ENCODE peak calls at places on chromosome X, in four cellular contexts. G is HEK293T, B is GM12878, T is HepG2. O is an unnamed sample.

GRCh38 chrX:65607070-65607742 is 60.2 kb upstream of the MSN start:
- DNase-seq in G (no peak), B (no peak), T (no peak), O (no peak)

GRCh38 chrX:74422576-74423288 is 1.4 kb downstream of the SLC16A2 start:
- DNase-seq in G (peak), B (no peak), T (peak), O (no peak)

GRCh38 chrX:134235236-134235635 is 1.7 kb upstream of the CCDC160 start:
- DNase-seq in G (no peak), B (no peak), T (no peak), O (no peak)

GRCh38 chrX:25295466-25295865 is 279.7 kb upstream of the ARX start:
- DNase-seq in G (no peak), B (no peak), T (no peak), O (no peak)

GRCh38 chrX:626745-627509 is 3.7 kb upstream of the SHOX start:
- DNase-seq in G (no peak), B (no peak), T (no peak), O (no peak)

GRCh38 chrX:13123857-13124345 is 79.5 kb upstream of the FAM9C start:
- DNase-seq in G (no peak), B (no peak), T (peak), O (no peak)

GRCh38 chrX:41412261-41413167 is 34.6 kb upstream of the NYX start:
- DNase-seq in G (no peak), B (no peak), T (peak), O (no peak)

GRCh38 chrX:118745570-118745969 is 18.2 kb downstream of the IL13RA1 start:
- DNase-seq in G (no peak), B (no peak), T (no peak), O (no peak)

GRCh38 chrX:15310117-15310516 is 5.3 kb downstream of the ASB11 start:
- DNase-seq in G (no peak), B (no peak), T (no peak), O (no peak)

GRCh38 chrX:131987252-131987651 is 35.9 kb upstream of the STK26 start:
- DNase-seq in G (no peak), B (peak), T (no peak), O (peak)

GRCh38 chrX:21840199-21840557 is 761 bp downstream of the MBTPS2 start:
- DNase-seq in G (no peak), B (no peak), T (no peak), O (peak)

GRCh38 chrX:68299923-68300322 is 133.4 kb downstream of the OPHN1 start:
- DNase-seq in G (no peak), B (no peak), T (no peak), O (no peak)

GRCh38 chrX:3548743-3549441 is 164.6 kb downstream of the PRKX start:
- DNase-seq in G (peak), B (no peak), T (peak), O (no peak)

GRCh38 chrX:40449396-40449795 is 131.4 kb upstream of the ATP6AP2 start:
- DNase-seq in G (no peak), B (no peak), T (no peak), O (no peak)

GRCh38 chrX:9188117-9188516 is 154.2 kb upstream of the FAM9B start:
- DNase-seq in G (no peak), B (no peak), T (no peak), O (no peak)

GRCh38 chrX:148422531-148422930 is 77.9 kb upstream of the AFF2 start:
- DNase-seq in G (no peak), B (no peak), T (no peak), O (no peak)

GRCh38 chrX:153644356-153645125 is 2.5 kb upstream of the DUSP9 start:
- DNase-seq in G (no peak), B (no peak), T (no peak), O (peak)

GRCh38 chrX:130734713-130735112 is 168.3 kb downstream of the ENOX2 start:
- DNase-seq in G (no peak), B (no peak), T (no peak), O (no peak)

GRCh38 chrX:94058728-94059382 is 384.8 kb downstream of the FAM133A start:
- DNase-seq in G (peak), B (no peak), T (peak), O (peak)

GRCh38 chrX:152915541-152916241 is 17.8 kb downstream of the ZNF185 start:
- DNase-seq in G (peak), B (no peak), T (peak), O (peak)

GRCh38 chrX:131845201-131845600 is 177.9 kb upstream of the STK26 start:
- DNase-seq in G (no peak), B (no peak), T (no peak), O (no peak)

GRCh38 chrX:43646800-43647199 is 9.3 kb upstream of the MAOA start:
- DNase-seq in G (no peak), B (no peak), T (no peak), O (no peak)

GRCh38 chrX:150143721-150144440 is 205.6 kb upstream of the EOLA2 start:
- DNase-seq in G (no peak), B (no peak), T (no peak), O (no peak)

GRCh38 chrX:15598031-15598430 is 2.7 kb downstream of the ACE2 start:
- DNase-seq in G (no peak), B (no peak), T (no peak), O (no peak)

GRCh38 chrX:71873459-71873833 is 37.2 kb upstream of the NHSL2 start:
- DNase-seq in G (no peak), B (no peak), T (no peak), O (no peak)

GRCh38 chrX:69362889-69363288 is 141.2 kb upstream of the NALF2 start:
- DNase-seq in G (no peak), B (no peak), T (no peak), O (no peak)

GRCh38 chrX:9367437-9367836 is 97.4 kb upstream of the TBL1X start:
- DNase-seq in G (no peak), B (no peak), T (peak), O (no peak)

GRCh38 chrX:103413981-103414380 is 37.6 kb downstream of the BEX3 start:
- DNase-seq in G (no peak), B (no peak), T (no peak), O (no peak)

GRCh38 chrX:143757375-143757774 is 36.8 kb upstream of the SPANXN2 start:
- DNase-seq in G (no peak), B (no peak), T (no peak), O (peak)

GRCh38 chrX:74545880-74546279 is 68.5 kb downstream of the RLIM start:
- DNase-seq in G (no peak), B (no peak), T (no peak), O (no peak)

GRCh38 chrX:107355533-107355932 is 93.9 kb upstream of the FRMPD3 start:
- DNase-seq in G (no peak), B (no peak), T (no peak), O (no peak)

GRCh38 chrX:17082831-17083230 is 136.4 kb downstream of the REPS2 start:
- DNase-seq in G (peak), B (no peak), T (peak), O (peak)

GRCh38 chrX:41828821-41829220 is 94.5 kb downstream of the CASK start:
- DNase-seq in G (no peak), B (no peak), T (no peak), O (no peak)

GRCh38 chrX:150155396-150156048 is 207.6 kb upstream of the MAMLD1 start:
- DNase-seq in G (no peak), B (no peak), T (no peak), O (no peak)

GRCh38 chrX:154458116-154458953 is at the start of gene PLXNA3:
- DNase-seq in G (peak), B (no peak), T (no peak), O (peak)

GRCh38 chrX:121405826-121406225 is 358.4 kb downstream of the GLUD2 start:
- DNase-seq in G (no peak), B (no peak), T (no peak), O (no peak)

GRCh38 chrX:121407627-121408026 is 360.2 kb downstream of the GLUD2 start:
- DNase-seq in G (no peak), B (no peak), T (no peak), O (peak)
- TF ChIP-seq FOXK2 in G (no peak), B (no peak), T (no peak), O (no peak)

DNA sequence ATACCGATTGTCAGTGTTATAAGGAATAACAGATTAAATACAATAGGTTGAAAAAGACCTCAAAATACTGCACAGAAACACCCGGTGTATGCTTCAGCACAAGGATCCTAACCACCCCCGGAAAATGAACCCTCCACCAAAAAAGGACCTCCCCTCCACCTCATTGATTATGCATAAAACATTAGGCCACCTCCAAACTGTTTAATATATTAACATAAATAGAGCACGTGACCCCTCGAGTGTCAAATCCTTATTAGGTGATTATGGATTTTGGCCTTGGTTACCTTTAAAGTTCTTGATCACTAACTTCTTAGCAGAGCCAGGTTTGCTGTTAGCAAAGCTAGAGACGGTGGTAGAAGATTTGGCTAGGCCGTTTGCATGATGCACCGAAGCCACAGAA is 963 bp downstream of the CUL4B start:
- DNase-seq in G (no peak), B (no peak), T (no peak), O (no peak)
- TF ChIP-seq FOXK2 in G (no peak), B (no peak), T (no peak), O (no peak)

DNA sequence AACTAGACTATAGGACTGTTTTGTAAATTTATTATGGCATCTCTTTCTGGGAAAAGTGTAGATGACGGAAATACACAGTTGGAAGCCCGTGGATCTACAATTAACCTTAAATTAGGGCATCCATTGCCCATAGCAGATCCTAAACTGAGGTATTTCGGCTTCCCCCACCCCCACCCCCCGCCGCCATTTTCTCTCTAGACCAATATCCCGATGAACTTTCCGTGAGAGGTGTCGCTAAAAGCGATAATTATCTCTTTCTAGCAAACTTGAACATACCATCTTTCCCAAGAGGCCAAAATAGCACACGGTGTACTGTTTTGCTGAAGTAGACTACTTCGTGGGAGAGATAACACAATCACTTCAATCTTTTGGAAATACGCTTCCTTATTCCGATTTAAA is 584 bp downstream of the KLHL15 start:
- DNase-seq in G (no peak), B (no peak), T (no peak), O (no peak)
- TF ChIP-seq FOXK2 in G (no peak), B (no peak), T (no peak), O (no peak)

DNA sequence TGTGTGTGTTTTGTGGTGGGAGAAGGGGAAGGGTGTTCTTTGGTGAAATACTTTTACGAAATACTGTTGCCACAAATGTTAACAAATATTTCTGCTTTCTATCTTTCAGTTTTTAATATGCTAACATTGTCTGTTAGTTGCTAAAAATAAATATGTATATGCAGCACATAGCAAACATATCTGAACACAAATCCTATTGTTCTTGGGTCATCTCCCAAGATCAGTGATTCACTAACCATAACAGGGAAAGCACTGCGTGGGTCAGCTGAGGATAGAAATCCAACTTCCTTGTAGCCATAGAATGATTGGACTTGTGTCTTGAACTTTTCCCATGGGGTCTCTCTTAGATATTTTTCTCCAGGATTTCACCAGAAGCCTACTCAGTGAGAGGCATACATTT is 250.3 kb upstream of the FAM47A start:
- DNase-seq in G (no peak), B (no peak), T (no peak), O (no peak)
- TF ChIP-seq FOXK2 in G (no peak), B (no peak), T (no peak), O (no peak)

GRCh38 chrX:110038900-110039299 is 36.0 kb downstream of the TMEM164 start:
- DNase-seq in G (no peak), B (no peak), T (no peak), O (no peak)

GRCh38 chrX:110042521-110042920 is 39.6 kb downstream of the TMEM164 start:
- DNase-seq in G (no peak), B (no peak), T (no peak), O (no peak)

GRCh38 chrX:110045421-110045820 is 42.5 kb downstream of the TMEM164 start:
- DNase-seq in G (no peak), B (no peak), T (no peak), O (no peak)

GRCh38 chrX:110044531-110045249 is 41.8 kb downstream of the TMEM164 start:
- DNase-seq in G (no peak), B (no peak), T (no peak), O (no peak)

DNA sequence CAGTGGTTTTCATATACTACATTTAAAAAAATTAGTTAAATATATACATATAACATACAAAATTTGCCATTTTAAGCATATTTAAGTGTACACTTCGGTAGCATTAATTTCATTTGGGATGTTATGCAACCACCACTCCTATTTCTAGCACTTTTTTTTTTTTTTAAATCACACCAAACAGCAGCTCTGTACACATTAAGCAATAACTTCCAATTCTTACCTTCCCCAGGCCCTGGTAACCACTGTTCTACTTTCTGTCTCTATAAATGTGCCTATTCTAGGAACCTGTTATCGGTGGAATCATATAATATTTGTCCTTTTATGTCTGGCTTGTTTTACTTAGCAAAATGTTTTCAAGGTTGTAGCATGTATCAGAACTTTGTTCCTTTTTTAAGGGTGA is 39.1 kb downstream of the TMEM164 start:
- DNase-seq in G (no peak), B (no peak), T (no peak), O (no peak)
- TF ChIP-seq FOXK2 in G (no peak), B (no peak), T (no peak), O (no peak)

GRCh38 chrX:97398030-97398551 is 514.4 kb downstream of the RPA4 start:
- DNase-seq in G (no peak), B (peak), T (no peak), O (no peak)
- TF ChIP-seq FOXK2 in G (no peak), B (no peak), T (no peak), O (no peak)

DNA sequence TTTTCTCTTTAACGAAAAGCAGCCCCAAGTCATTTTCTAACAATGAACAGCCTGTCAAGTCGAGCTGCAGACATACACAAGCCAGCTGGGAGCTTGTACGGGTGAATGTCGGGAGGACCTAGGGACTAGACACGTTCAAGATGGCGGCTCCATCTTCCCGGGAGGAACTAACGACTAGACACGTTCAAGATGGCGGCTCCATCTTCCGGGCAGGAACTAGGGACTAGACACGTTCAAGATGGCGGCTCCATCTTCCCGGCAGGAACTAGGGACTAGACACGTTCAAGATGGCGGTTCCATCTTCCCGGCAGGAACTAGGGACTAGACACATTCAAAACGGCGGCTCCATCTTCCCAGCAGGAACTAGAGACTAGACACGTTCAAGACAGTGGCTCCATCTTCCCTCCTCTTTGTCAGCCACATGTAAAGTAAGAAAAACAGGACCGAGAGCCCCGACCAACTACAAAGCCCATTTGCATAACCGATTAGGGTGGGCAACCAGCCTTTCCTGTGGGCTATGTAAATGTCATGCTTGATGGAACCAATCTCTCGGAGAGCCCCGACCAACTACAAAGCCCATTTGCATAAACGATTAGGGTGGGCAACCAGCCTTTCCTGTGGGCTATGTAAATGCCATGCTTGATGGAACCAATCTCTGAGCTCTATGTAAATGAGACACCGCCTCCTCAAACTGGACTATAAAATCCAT is 175.5 kb downstream of the DHRSX start:
- DNase-seq in G (peak), B (peak), T (no peak), O (peak)
- TF ChIP-seq FOXK2 in G (no peak), B (no peak), T (no peak), O (no peak)

GRCh38 chrX:26470946-26471345 is 255.0 kb downstream of the MAGEB5 start:
- DNase-seq in G (no peak), B (no peak), T (no peak), O (no peak)

DNA sequence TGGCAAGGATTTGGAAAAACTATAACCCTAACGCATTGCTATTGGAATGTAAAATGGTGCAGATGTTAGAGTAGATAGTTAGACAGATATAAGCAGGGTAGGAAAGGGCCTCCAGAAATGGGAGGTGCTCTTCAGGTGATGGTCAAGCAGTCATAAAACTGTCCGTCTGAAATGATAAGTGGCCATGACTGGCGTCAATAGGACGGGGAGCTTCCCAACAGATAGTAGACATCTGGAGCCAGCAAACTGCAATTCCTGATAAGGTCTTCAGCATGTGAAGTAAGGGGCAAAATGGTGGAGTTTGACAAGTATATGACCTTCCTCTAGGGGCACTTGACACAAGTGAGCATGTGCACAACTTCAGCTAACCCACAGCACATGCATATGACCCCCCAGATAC is 250.4 kb downstream of the MAGEB5 start:
- DNase-seq in G (no peak), B (no peak), T (no peak), O (no peak)
- TF ChIP-seq FOXK2 in G (no peak), B (no peak), T (no peak), O (no peak)

GRCh38 chrX:47623540-47624027 is 3.9 kb upstream of the SYN1 start:
- DNase-seq in G (peak), B (no peak), T (peak), O (peak)
- TF ChIP-seq FOXK2 in G (no peak), B (no peak), T (no peak), O (no peak)